ENCODE peak calls at places on chromosomes 5 and 9, in seven cellular contexts. F, G, Q, S, J, H and D are unnamed samples.

GRCh38 chr9:16871358-16872151 is 1.1 kb upstream of the BNC2 start:
- DNase-seq in F (peak; percentile 44), G (peak; percentile 62), Q (peak; percentile 86), S (peak; percentile 50), J (peak; percentile 87), H (peak; percentile 35), D (peak; percentile 78)

GRCh38 chr9:727767-728166 is 113.7 kb upstream of the DMRT1 start:
- DNase-seq in F (no peak), G (no peak), Q (no peak), S (no peak), J (no peak), H (no peak), D (no peak)

GRCh38 chr5:16856531-16856930 is 79.6 kb downstream of the MYO10 start:
- DNase-seq in F (no peak), G (peak; percentile 36), Q (no peak), S (no peak), J (no peak), H (no peak), D (no peak)

GRCh38 chr9:120210301-120210700 is 369.7 kb downstream of the CDK5RAP2 start:
- DNase-seq in F (no peak), G (no peak), Q (no peak), S (no peak), J (no peak), H (no peak), D (no peak)

GRCh38 chr5:165242701-165243100 is 1737.3 kb downstream of the MAT2B start:
- DNase-seq in F (no peak), G (no peak), Q (no peak), S (no peak), J (no peak), H (no peak), D (no peak)

GRCh38 chr5:102916114-102916513 is 161.0 kb downstream of the PAM start:
- DNase-seq in F (no peak), G (no peak), Q (no peak), S (no peak), J (no peak), H (no peak), D (no peak)

GRCh38 chr9:106953166-106953565 is 90.2 kb downstream of the ZNF462 start:
- DNase-seq in F (no peak), G (peak; percentile 50), Q (no peak), S (no peak), J (no peak), H (no peak), D (no peak)

GRCh38 chr9:121545875-121546423 is 46.3 kb upstream of the GGTA1 start:
- DNase-seq in F (peak; percentile 93), G (peak; percentile 96), Q (peak; percentile 98), S (peak; percentile 94), J (peak; percentile 96), H (peak; percentile 97), D (peak; percentile 93)

GRCh38 chr9:87112656-87113055 is 165.3 kb upstream of the GAS1 start:
- DNase-seq in F (no peak), G (no peak), Q (no peak), S (no peak), J (no peak), H (no peak), D (no peak)

GRCh38 chr9:12784461-12785250 is 9.8 kb downstream of the LURAP1L start:
- DNase-seq in F (peak; percentile 42), G (peak; percentile 98), Q (peak; percentile 75), S (no peak), J (no peak), H (peak; percentile 64), D (no peak)

GRCh38 chr9:99352786-99353185 is 130.7 kb downstream of the SEC61B start:
- DNase-seq in F (no peak), G (no peak), Q (no peak), S (no peak), J (no peak), H (no peak), D (no peak)

GRCh38 chr5:136198453-136198852 is 5.5 kb upstream of the SMIM32 start:
- DNase-seq in F (no peak), G (no peak), Q (no peak), S (no peak), J (no peak), H (no peak), D (no peak)

GRCh38 chr9:87606921-87607521 is 109.4 kb downstream of the DAPK1 start:
- DNase-seq in F (no peak), G (peak; percentile 28), Q (no peak), S (no peak), J (no peak), H (no peak), D (no peak)

GRCh38 chr9:762217-762616 is 79.3 kb upstream of the DMRT1 start:
- DNase-seq in F (no peak), G (no peak), Q (peak; percentile 27), S (no peak), J (no peak), H (no peak), D (no peak)

GRCh38 chr5:73380052-73380451 is 68.5 kb downstream of the FOXD1 start:
- DNase-seq in F (no peak), G (no peak), Q (no peak), S (peak; percentile 34), J (peak; percentile 40), H (no peak), D (no peak)

GRCh38 chr9:104177676-104178075 is 83.6 kb downstream of the SMC2 start:
- DNase-seq in F (no peak), G (no peak), Q (no peak), S (no peak), J (no peak), H (no peak), D (no peak)

GRCh38 chr9:83707518-83707767 is 315 bp downstream of the UBQLN1 start:
- DNase-seq in F (no peak), G (no peak), Q (no peak), S (peak; percentile 46), J (peak; percentile 95), H (peak; percentile 75), D (no peak)

DNA sequence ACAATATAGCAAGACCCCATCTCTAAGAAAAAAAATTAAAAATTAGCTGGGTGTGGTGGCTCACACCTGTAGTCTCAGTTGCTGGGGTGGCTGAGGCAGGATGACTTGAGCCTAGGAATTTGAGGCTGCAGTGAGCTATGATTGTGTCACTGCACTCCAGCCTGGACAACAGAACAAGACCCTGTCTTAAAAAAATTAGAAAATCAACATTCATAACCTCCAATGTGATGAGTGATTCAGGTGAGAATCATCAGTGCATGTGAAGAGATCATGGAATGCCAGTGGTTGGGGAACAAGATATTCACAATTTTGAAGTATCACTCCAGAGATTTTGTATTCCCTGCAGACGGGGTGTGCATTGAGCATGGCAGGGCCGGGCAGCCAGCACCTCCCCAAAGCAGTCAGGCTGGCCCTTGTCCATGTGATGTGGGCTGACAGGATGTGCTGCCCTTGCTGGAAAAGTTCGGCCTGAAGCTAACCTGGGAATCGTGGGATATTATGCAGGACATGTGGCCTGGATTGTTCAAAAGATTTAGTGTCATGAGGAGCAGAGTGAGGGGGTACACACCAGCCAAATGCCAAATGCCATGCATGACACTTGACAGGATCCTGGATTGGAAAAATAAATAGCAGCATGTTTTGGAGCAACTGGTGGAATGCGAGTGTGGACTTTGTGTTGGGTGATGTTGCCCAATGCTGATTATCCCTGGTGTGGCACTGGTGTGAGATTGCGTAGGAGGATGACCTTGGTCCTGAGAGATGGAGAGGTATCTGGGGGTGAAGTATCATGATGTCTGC is 189.0 kb downstream of the RGS3 start:
- DNase-seq in F (no peak), G (no peak), Q (peak; percentile 36), S (no peak), J (no peak), H (no peak), D (no peak)
- TF ChIP-seq POLR2A in F (no peak), G (no peak), Q (no peak), S (no peak), J (no peak), H (no peak), D (no peak)

GRCh38 chr5:60503771-60504170 is 196.2 kb downstream of the DEPDC1B start:
- DNase-seq in F (no peak), G (no peak), Q (no peak), S (no peak), J (no peak), H (no peak), D (no peak)
- TF ChIP-seq EP300 in F (no peak), G (no peak), Q (no peak), S (no peak), J (no peak), H (no peak), D (no peak)

DNA sequence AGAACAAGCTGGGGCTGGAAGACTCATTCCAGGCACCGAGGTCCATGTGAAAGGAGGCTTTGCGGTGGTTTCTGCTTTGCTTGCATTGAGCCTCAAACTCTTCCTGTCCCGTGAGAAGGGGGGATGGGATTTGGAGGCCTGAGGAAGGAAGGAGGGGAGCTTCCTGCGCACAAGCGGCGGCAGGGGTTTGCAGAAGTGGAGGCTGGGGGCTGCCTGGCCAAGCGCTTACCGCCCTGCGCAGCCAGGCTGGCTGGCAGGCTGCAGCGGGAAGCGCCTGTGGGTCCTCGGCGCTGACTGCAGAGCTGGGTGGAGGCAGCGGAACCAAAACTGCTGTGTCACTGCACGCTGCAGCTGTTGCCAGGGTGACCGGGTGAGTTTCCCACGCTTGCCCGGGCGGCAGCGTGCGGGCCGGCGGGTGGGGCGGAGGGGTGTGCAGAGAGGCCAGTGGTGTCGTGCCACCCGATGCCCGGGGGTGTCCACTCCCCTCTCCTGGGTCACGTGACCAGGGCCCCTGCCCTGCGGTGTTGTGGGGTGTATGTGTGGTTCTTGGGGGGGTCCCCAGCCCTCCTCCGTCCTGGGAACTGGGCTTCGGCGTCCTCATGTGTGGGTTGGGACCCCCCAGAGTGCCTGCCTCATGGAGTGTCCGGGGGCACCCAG is 81.0 kb downstream of the RXRA start:
- DNase-seq in F (peak; percentile 89), G (peak; percentile 96), Q (peak; percentile 96), S (peak; percentile 74), J (peak; percentile 95), H (peak; percentile 91), D (peak; percentile 88)
- H3K4me3 ChIP-seq in F (peak overlapping the region; percentile 32), G (peak overlapping the region; percentile 33), Q (peak overlapping the region; percentile 31), S (peak overlapping the region; percentile 26), J (no peak overlapping the region), H (peak overlapping the region; percentile 13), D (peak overlapping the region; percentile 25)

GRCh38 chr9:97038551-97038908 is 412 bp downstream of the CTSV start:
- DNase-seq in F (no peak), G (no peak), Q (no peak), S (no peak), J (peak; percentile 81), H (no peak), D (no peak)

GRCh38 chr9:97041898-97042297 is 3.0 kb upstream of the CTSV start:
- DNase-seq in F (peak; percentile 64), G (no peak), Q (no peak), S (no peak), J (no peak), H (no peak), D (no peak)

DNA sequence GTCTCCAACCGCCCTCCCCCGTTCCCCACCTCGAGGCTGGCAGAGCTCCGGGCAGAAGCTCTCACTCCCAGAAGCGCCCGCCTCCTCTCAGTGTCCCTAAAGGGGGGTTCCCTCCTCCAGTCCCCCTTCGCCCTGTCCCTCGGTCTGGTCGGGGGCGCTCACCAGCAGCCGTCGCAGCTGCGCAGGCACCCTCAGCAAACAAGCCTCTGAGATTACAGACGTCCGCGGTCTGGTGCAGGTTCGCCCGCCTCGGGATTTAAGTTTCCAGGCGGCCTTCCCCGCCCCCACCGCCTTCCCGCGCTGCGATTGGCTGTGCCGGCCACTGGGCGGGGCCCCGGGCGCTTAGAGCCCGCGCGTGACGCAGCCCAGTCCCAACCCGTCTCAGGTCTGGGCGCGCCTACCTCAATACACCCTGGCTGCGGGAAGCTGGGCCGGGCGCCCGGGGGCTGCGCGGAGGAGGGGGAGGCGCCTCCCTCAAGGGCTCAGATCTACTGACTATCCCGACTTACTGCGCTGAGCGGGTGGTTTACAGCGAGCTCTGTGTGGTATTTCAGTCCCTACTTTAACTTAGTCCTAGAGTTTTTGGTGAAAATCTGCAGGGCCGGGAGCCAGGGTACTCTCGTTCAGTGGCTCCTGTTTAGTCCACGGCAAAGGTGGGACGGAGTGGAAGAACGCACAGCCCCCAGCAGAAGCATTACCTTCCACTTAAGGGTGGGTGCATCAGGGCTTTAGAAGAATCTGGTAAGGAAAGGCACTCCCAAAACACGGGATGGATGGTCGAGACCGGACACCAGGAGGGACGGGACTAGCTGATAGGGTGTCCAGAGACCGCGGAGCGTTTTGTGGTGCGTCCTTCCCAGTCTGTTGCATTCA is at the start of gene CTSV:
- DNase-seq in F (peak; percentile 94), G (peak; percentile 87), Q (peak; percentile 90), S (peak; percentile 53), J (peak; percentile 97), H (peak; percentile 95), D (peak; percentile 32)
- TF ChIP-seq POLR2A in F (peak; percentile 83), G (peak; percentile 53), Q (no peak), S (peak; percentile 39), J (no peak), H (no peak), D (no peak)